ENCODE peak calls at places on chromosomes 1 and 21, in seven cellular contexts. R is choroid plexus epithelial cell, N is GM23338, P is left ventricle myocardium inferior, T is lung, X is dorsolateral prefrontal cortex, A is cardiac muscle cell. G is an unnamed sample.

GRCh38 chr1:171793656-171794055 is 12.2 kb downstream of the METTL13 start:
- DNase-seq in R (peak), N (no peak), P (no peak), T (no peak), X (no peak), A (no peak), G (peak)

GRCh38 chr21:33265664-33266049 is 510 bp upstream of the IL10RB start:
- DNase-seq in R (peak), N (peak), P (peak), T (peak), X (peak), A (no peak), G (no peak)

GRCh38 chr1:44361478-44361877 is 6.4 kb upstream of the ERI3 start:
- DNase-seq in R (peak), N (peak), P (no peak), T (no peak), X (no peak), A (peak), G (no peak)

GRCh38 chr1:15305366-15305765 is 58.3 kb downstream of the FHAD1 start:
- DNase-seq in R (peak), N (no peak), P (no peak), T (no peak), X (no peak), A (no peak), G (peak)

GRCh38 chr1:186502087-186502486 is 41.2 kb upstream of the PDC start:
- DNase-seq in R (no peak), N (no peak), P (no peak), T (no peak), X (no peak), A (no peak), G (no peak)

GRCh38 chr1:236284291-236284711 is 2.5 kb upstream of the ERO1B start:
- DNase-seq in R (no peak), N (peak), P (no peak), T (no peak), X (no peak), A (no peak), G (no peak)

GRCh38 chr1:100597069-100597741 is 59.3 kb downstream of the GPR88 start:
- DNase-seq in R (peak), N (no peak), P (no peak), T (no peak), X (no peak), A (no peak), G (peak)

GRCh38 chr1:183023601-183024351 is 556 bp downstream of the LAMC1 start:
- DNase-seq in R (peak), N (peak), P (peak), T (peak), X (peak), A (peak), G (peak)

GRCh38 chr1:45522324-45523104 is 830 bp upstream of the PRDX1 start:
- DNase-seq in R (peak), N (peak), P (no peak), T (no peak), X (no peak), A (no peak), G (peak)

GRCh38 chr1:87636198-87636892 is 307.7 kb downstream of the LMO4 start:
- DNase-seq in R (no peak), N (no peak), P (no peak), T (no peak), X (no peak), A (no peak), G (no peak)

GRCh38 chr1:114169509-114169908 is 15.8 kb upstream of the SYT6 start:
- DNase-seq in R (no peak), N (no peak), P (no peak), T (no peak), X (no peak), A (no peak), G (no peak)

GRCh38 chr21:23960769-23961168 is 1646.5 kb downstream of the MRPL39 start:
- DNase-seq in R (no peak), N (no peak), P (no peak), T (no peak), X (no peak), A (no peak), G (peak)

GRCh38 chr1:54109131-54110105 is 43.4 kb downstream of the CDCP2 start:
- DNase-seq in R (no peak), N (no peak), P (no peak), T (no peak), X (no peak), A (no peak), G (no peak)

GRCh38 chr1:50481142-50481736 is 58.0 kb upstream of the DMRTA2 start:
- DNase-seq in R (no peak), N (no peak), P (no peak), T (no peak), X (no peak), A (no peak), G (no peak)

GRCh38 chr1:151720974-151721787 is at the start of gene RIIAD1:
- DNase-seq in R (peak), N (peak), P (peak), T (no peak), X (no peak), A (peak), G (no peak)

GRCh38 chr1:47568763-47569162 is 130.9 kb downstream of the FOXD2 start:
- DNase-seq in R (no peak), N (no peak), P (no peak), T (no peak), X (peak), A (no peak), G (no peak)

GRCh38 chr1:112298558-112298957 is 97.5 kb upstream of the CTTNBP2NL start:
- DNase-seq in R (peak), N (peak), P (no peak), T (peak), X (peak), A (peak), G (peak)

GRCh38 chr1:2803931-2804627 is 2.6 kb upstream of the TTC34 start:
- DNase-seq in R (no peak), N (no peak), P (no peak), T (no peak), X (no peak), A (no peak), G (no peak)

GRCh38 chr1:209491496-209491895 is 92.0 kb upstream of the CAMK1G start:
- DNase-seq in R (no peak), N (no peak), P (no peak), T (no peak), X (no peak), A (no peak), G (no peak)

GRCh38 chr1:209486861-209487260 is 96.7 kb upstream of the CAMK1G start:
- DNase-seq in R (peak), N (no peak), P (no peak), T (no peak), X (no peak), A (no peak), G (no peak)

GRCh38 chr1:209491031-209491430 is 92.5 kb upstream of the CAMK1G start:
- DNase-seq in R (no peak), N (no peak), P (no peak), T (no peak), X (no peak), A (no peak), G (no peak)

GRCh38 chr1:209491897-209492296 is 91.6 kb upstream of the CAMK1G start:
- DNase-seq in R (no peak), N (no peak), P (no peak), T (no peak), X (no peak), A (no peak), G (no peak)

GRCh38 chr1:209490013-209490412 is 93.5 kb upstream of the CAMK1G start:
- DNase-seq in R (peak), N (peak), P (no peak), T (no peak), X (no peak), A (peak), G (peak)
- TF ChIP-seq CTCF in R (peak), N (peak), P (no peak), T (no peak), X (no peak), A (peak), G (peak)

GRCh38 chr1:204578867-204579664 is 62.9 kb downstream of the MDM4 start:
- DNase-seq in R (peak), N (peak), P (peak), T (no peak), X (no peak), A (no peak), G (no peak)
- H3K4me3 ChIP-seq in R (peak), N (no peak), P (peak), T (no peak), X (no peak), A (no peak), G (no peak)

GRCh38 chr1:37919277-37919676 is 27.6 kb downstream of the INPP5B start:
- DNase-seq in R (peak), N (peak), P (no peak), T (no peak), X (no peak), A (peak), G (peak)
- TF ChIP-seq CTCF in R (peak), N (peak), P (peak), T (no peak), X (no peak), A (peak), G (peak)

GRCh38 chr1:222346955-222347354 is 200.9 kb downstream of the HHIPL2 start:
- DNase-seq in R (no peak), N (no peak), P (no peak), T (no peak), X (no peak), A (no peak), G (no peak)

GRCh38 chr1:222347627-222348026 is 200.3 kb downstream of the HHIPL2 start:
- DNase-seq in R (no peak), N (no peak), P (no peak), T (no peak), X (no peak), A (no peak), G (no peak)
- H3K4me3 ChIP-seq in R (no peak), N (no peak), P (no peak), T (no peak), X (no peak), A (no peak), G (no peak)

GRCh38 chr1:198771562-198772153 is 132.8 kb downstream of the PTPRC start:
- DNase-seq in R (peak), N (peak), P (no peak), T (no peak), X (no peak), A (peak), G (peak)
- TF ChIP-seq CTCF in R (peak), N (peak), P (peak), T (no peak), X (peak), A (peak), G (peak)

DNA sequence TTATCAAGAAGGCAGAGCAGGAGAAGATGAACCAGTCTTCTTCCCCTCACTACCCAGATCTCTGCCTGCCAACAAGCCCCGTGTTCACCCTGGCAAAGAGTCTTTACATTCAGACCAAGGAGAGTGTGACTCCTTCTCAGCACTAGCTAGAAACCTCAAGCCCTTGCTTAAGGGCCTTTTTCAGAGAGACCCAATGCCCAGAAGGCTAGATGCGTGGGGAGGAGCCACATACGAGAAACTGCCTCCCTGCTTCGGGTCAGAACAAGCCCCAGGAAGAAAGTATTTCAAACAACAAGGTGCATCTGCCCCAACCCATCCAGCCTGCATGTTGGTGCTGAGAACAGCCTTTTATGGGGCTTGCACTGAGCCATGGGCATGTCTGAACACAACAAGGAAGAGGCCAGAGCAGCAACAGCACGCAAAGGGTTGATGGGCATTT is 152.7 kb upstream of the CAMK1G start:
- DNase-seq in R (no peak), N (no peak), P (no peak), T (no peak), X (no peak), A (no peak), G (no peak)
- H3K4me3 ChIP-seq in R (no peak), N (peak), P (no peak), T (no peak), X (no peak), A (no peak), G (no peak)

DNA sequence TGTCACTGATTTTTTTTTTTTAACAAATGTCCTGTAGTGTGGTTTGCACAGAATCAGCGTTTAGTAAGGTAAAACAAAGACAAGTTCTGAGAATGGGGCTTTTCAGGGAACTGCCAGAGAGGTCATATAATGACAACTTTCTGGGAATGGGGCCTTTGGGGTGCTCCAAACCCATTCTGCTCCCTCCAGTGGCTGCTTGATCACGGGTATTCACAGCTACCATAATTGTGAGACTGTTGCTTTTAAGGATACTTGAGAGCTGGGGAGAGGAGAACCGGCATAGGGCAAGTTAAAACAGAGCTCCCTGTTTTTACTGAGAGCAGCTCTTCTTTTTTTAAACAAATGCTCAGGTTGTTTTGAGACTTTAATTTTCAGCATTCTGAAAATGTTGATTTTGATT is 48.2 kb downstream of the CYP2J2 start:
- DNase-seq in R (no peak), N (peak), P (no peak), T (no peak), X (no peak), A (no peak), G (no peak)
- TF ChIP-seq CTCF in R (no peak), N (peak), P (no peak), T (no peak), X (no peak), A (no peak), G (no peak)

GRCh38 chr21:44335266-44336059 is 3.7 kb downstream of the CFAP410 start:
- DNase-seq in R (no peak), N (no peak), P (no peak), T (no peak), X (no peak), A (no peak), G (no peak)

GRCh38 chr21:44334637-44335030 is 4.6 kb downstream of the CFAP410 start:
- DNase-seq in R (no peak), N (no peak), P (no peak), T (no peak), X (no peak), A (no peak), G (no peak)

GRCh38 chr21:44337428-44337827 is 1.8 kb downstream of the CFAP410 start:
- DNase-seq in R (peak), N (no peak), P (no peak), T (no peak), X (no peak), A (no peak), G (no peak)

GRCh38 chr21:44337941-44338895 is 972 bp downstream of the CFAP410 start:
- DNase-seq in R (peak), N (peak), P (peak), T (peak), X (peak), A (peak), G (peak)

GRCh38 chr21:44338971-44339910 is at the start of gene CFAP410:
- DNase-seq in R (peak), N (peak), P (peak), T (peak), X (peak), A (peak), G (peak)
- H3K4me3 ChIP-seq in R (peak), N (peak), P (peak), T (peak), X (peak), A (peak), G (peak)

DNA sequence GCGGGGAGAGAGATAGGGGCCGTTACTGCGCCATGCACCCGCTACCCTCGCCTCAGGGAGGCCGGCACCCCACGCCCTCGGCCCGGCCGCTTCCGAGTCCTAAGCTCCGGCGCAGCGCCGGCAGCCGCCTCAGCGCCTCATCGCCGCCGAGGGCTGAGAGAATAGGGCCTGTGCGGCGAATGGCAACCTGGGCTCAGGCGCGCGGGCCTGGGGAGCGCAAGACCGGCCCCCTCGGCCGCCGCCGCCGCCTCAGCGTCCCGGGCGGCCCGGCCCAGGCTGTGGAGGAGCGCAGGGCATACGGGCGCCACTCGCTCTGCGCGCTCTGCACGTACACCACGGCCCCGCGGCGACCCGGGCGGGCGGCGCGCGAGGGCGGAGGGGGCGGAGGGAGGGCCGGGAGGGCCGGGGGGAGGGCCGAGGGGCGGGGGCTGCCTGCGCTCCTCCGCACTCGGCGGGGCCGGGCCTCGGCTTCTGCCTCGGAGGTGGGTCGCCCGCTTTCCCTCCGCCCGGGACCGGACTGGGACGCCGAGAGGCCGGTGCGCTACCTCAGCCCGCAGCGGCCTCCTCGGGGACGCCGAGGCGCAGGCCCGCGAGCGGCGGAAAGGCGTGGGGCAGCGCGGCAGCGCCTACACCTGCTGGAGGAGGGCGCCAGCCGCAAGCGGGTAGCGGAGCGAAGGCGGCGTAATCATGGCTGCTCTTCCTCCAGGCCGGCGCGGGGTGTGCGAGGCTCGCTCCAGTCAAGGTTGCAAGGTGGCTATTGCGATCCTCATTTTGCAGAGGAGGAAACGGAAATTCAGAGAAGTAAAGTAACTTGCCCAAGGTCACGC is at the start of gene EGLN1:
- DNase-seq in R (peak), N (peak), P (peak), T (peak), X (peak), A (peak), G (peak)
- TF ChIP-seq CTCF in R (peak), N (no peak), P (peak), T (peak), X (no peak), A (peak), G (peak)

DNA sequence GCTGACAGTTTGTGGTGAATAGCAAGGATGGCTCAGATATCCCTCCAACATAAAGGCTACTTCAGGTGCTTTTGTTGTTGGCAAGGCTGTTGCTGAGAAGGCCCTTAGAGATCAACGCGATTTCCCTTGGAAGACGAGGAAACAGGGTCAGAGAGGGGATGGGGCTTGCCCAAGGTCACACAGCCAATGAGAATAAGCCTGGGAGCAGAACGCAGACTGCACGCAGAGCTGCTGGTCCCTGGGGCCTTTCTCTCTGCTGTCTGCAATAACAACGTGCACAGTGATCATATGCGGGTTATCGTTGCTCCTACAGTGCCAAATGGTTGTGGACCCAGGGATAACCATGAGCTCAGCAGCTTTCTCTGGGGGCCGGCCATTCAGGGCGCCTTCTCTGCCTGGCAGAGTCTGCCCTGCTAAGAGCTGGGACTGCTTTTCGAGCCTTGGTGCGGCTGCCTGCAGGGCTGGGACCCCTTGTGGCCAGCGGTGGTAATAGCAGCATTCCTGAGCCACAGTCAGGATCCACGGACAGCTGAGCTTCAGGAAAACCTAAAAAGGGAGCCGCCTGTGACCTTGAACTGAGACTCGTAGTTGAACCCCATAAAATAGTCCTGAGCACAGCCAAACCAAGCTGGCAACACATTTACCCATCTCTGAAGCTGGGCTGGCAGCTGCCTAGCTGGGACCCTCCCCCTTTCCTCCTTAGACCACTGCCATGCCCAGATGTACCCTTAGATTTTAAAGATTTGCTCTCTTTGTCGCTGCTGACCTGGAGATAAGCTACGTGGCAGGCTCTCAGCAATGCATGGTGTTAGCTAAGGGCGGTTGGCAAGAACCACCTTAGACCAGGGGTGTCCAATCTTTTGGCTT is 39.8 kb downstream of the HTR6 start:
- DNase-seq in R (peak), N (peak), P (peak), T (peak), X (peak), A (peak), G (peak)
- H3K4me3 ChIP-seq in R (no peak), N (peak), P (peak), T (no peak), X (no peak), A (no peak), G (no peak)

G was measured in astrocyte of the spinal cord.